ENCODE peak calls at places on chromosomes 7 and 10, in ten cellular contexts. P is uterus; W is psoas muscle; T is cardiac muscle cell; G is CD8-positive, alpha-beta T cell; J is heart right ventricle; F is foreskin keratinocyte; R is prostate gland; V is kidney; K is stomach. S is an unnamed sample.

GRCh38 chr7:132393789-132394261 is 182.4 kb downstream of the PLXNA4 start:
- DNase-seq in G (no peak), K (peak; percentile 60), J (peak; percentile 53), F (no peak), W (peak; percentile 58), R (no peak), V (peak; percentile 85), T (peak; percentile 90), P (peak; percentile 65), S (no peak)

GRCh38 chr10:37734971-37735370 is 122.4 kb downstream of the ZNF248 start:
- DNase-seq in T (no peak), P (no peak), F (no peak), R (no peak), V (no peak), G (no peak), K (no peak), J (no peak), W (no peak), S (no peak)

GRCh38 chr7:149621776-149622175 is 124.2 kb upstream of the ZNF746 start:
- DNase-seq in J (no peak), G (no peak), P (no peak), R (no peak), W (no peak), V (no peak), F (no peak), T (no peak), K (no peak), S (no peak)

GRCh38 chr10:126928252-126928651 is 23.0 kb downstream of the DOCK1 start:
- DNase-seq in R (no peak), G (no peak), K (no peak), W (no peak), F (no peak), T (no peak), J (no peak), P (no peak), V (no peak), S (no peak)

GRCh38 chr10:128843972-128844371 is 623.1 kb upstream of the MGMT start:
- DNase-seq in K (no peak), G (no peak), W (no peak), F (no peak), V (no peak), T (peak; percentile 26), P (no peak), J (no peak), R (no peak), S (no peak)

GRCh38 chr10:31381766-31382316 is 62.8 kb downstream of the ZEB1 start:
- DNase-seq in T (peak; percentile 10), P (no peak), R (no peak), F (no peak), V (no peak), W (no peak), G (no peak), K (no peak), J (no peak), S (no peak)

GRCh38 chr10:104557966-104558365 is 83.1 kb upstream of the SORCS3 start:
- DNase-seq in J (no peak), F (no peak), K (no peak), R (no peak), G (no peak), T (no peak), W (no peak), V (no peak), P (no peak), S (no peak)

GRCh38 chr10:63264852-63265617 is 131.9 kb downstream of the NRBF2 start:
- DNase-seq in P (no peak), R (peak; percentile 26), K (no peak), T (peak; percentile 68), F (no peak), V (no peak), W (no peak), J (peak; percentile 42), G (no peak), S (no peak)

GRCh38 chr10:46516660-46517416 is 39.6 kb downstream of the GPRIN2 start:
- DNase-seq in J (no peak), F (peak; percentile 54), T (peak; percentile 90), W (no peak), P (no peak), R (no peak), G (no peak), K (peak; percentile 25), V (no peak), S (peak; percentile 26)

GRCh38 chr7:27031289-27032172 is 64.3 kb downstream of the HOXA1 start:
- DNase-seq in K (no peak), F (peak; percentile 42), G (no peak), V (no peak), W (no peak), R (no peak), J (peak; percentile 8), P (no peak), T (peak; percentile 34), S (no peak)

GRCh38 chr7:50475340-50475739 is 25.2 kb upstream of the FIGNL1 start:
- DNase-seq in W (no peak), T (no peak), R (no peak), G (no peak), V (no peak), J (no peak), P (no peak), F (no peak), K (no peak), S (no peak)

GRCh38 chr10:85696893-85697292 is 669.7 kb downstream of the GRID1 start:
- DNase-seq in T (no peak), J (no peak), G (no peak), K (no peak), F (no peak), P (no peak), R (no peak), V (no peak), W (no peak), S (no peak)

DNA sequence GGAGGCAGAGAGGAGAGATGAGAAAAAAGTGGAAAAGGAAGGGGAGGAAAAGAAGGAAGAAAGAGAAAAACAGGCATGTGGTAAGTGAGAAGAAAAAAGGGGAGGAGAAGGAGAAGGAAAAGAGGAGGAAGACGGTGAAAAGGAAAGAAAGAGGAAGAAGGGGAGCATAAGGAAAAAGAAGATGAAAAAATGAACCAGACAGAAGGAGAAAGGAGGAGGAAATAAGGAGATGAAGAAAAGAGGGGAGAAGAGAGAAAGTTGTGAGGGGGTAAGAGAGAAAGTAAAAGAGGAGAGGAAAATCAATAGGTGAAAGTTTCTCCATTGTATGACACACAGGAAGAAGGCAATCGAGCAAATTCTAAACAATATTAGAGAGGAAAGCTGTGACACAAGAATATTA is 663.8 kb downstream of the GRID1 start:
- DNase-seq in P (no peak), W (no peak), J (no peak), V (no peak), R (no peak), K (no peak), T (no peak), G (no peak), F (no peak), S (no peak)
- TF ChIP-seq CTCF in P (no peak), W (no peak), J (no peak), V (no peak), R (no peak), K (no peak), T (no peak), G (no peak), F (no peak), S (no peak)

GRCh38 chr7:17910377-17910776 is 29.9 kb downstream of the SNX13 start:
- DNase-seq in K (no peak), V (no peak), P (no peak), R (no peak), T (no peak), F (peak; percentile 35), W (no peak), J (no peak), G (no peak), S (no peak)
- H3K27ac ChIP-seq in K (no peak overlapping the region), V (no peak overlapping the region), P (no peak overlapping the region), R (no peak overlapping the region), T (no peak overlapping the region), F (no peak overlapping the region), W (no peak overlapping the region), J (no peak overlapping the region), G (no peak overlapping the region), S (no peak overlapping the region)

DNA sequence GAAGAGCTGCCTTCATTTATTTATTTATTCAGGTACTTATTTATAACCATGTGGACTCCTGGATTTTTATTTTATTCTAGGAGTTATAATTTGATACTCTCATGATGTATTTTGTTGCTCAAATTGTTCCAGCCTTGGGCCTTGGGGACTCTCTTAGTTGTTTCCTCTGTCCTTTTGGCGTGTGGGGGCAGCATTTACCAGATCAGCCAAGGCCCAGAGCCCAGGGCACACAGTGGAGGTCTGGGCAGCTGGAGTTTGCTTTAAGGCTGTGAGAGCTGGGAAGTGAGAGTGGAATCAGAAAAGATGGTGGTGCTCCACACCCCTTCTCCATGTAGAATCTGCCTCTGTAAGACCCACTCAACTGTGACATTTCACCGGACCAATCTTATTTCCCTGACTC is 398.9 kb downstream of the RPS24 start:
- DNase-seq in T (peak; percentile 47), R (no peak), P (no peak), J (no peak), K (no peak), G (no peak), F (no peak), V (no peak), W (no peak), S (no peak)
- TF ChIP-seq CTCF in T (peak; percentile 20), R (no peak), P (no peak), J (peak; percentile 31), K (no peak), G (no peak), F (no peak), V (no peak), W (no peak), S (no peak)

GRCh38 chr7:87627634-87627994 is 584 bp upstream of the RUNDC3B start:
- DNase-seq in J (peak; percentile 3), G (no peak), F (no peak), P (no peak), W (peak; percentile 20), R (no peak), K (no peak), V (peak; percentile 62), T (no peak), S (no peak)
- H3K27ac ChIP-seq in J (no peak overlapping the region), G (no peak overlapping the region), F (no peak overlapping the region), P (no peak overlapping the region), W (peak overlapping the region; percentile 44), R (no peak overlapping the region), K (no peak overlapping the region), V (no peak overlapping the region), T (no peak overlapping the region), S (no peak overlapping the region)

GRCh38 chr10:101273330-101273729 is 44.1 kb upstream of the LBX1 start:
- DNase-seq in F (peak; percentile 62), J (no peak), W (no peak), R (no peak), K (no peak), T (no peak), V (peak; percentile 16), G (no peak), P (no peak), S (no peak)

GRCh38 chr10:101267776-101268175 is 38.5 kb upstream of the LBX1 start:
- DNase-seq in R (no peak), W (no peak), G (no peak), T (no peak), P (no peak), V (no peak), J (no peak), F (peak; percentile 26), K (no peak), S (no peak)

GRCh38 chr10:101270763-101271162 is 41.5 kb upstream of the LBX1 start:
- DNase-seq in R (no peak), G (no peak), J (no peak), T (no peak), W (no peak), F (no peak), P (no peak), V (no peak), K (no peak), S (no peak)

GRCh38 chr10:101273736-101274135 is 44.5 kb upstream of the LBX1 start:
- DNase-seq in T (no peak), P (no peak), W (no peak), V (no peak), F (no peak), G (no peak), J (no peak), K (no peak), R (no peak), S (no peak)

GRCh38 chr10:101272229-101272868 is 43.1 kb upstream of the LBX1 start:
- DNase-seq in K (peak; percentile 66), G (peak; percentile 52), W (peak; percentile 40), P (peak; percentile 48), R (peak; percentile 28), J (peak; percentile 49), T (peak; percentile 76), V (peak; percentile 44), F (no peak), S (peak; percentile 42)
- TF ChIP-seq CTCF in K (peak; percentile 40), G (peak; percentile 65), W (peak; percentile 69), P (peak; percentile 51), R (peak; percentile 64), J (peak; percentile 75), T (peak; percentile 86), V (peak; percentile 83), F (peak; percentile 77), S (peak; percentile 70)